ENCODE peak calls at places on chromosomes 1 and 21, in ten cellular contexts. G, R, L, A, S, I, Q, B, K and V are unnamed samples.

GRCh38 chr1:15155760-15156743 is 2.5 kb downstream of the TMEM51 start:
- DNase-seq in R (peak), S (no peak), A (no peak), B (no peak), K (no peak), I (no peak), L (no peak), G (no peak), Q (no peak), V (no peak)

GRCh38 chr1:212951058-212951923 is 950 bp downstream of the VASH2 start:
- DNase-seq in B (no peak), S (no peak), Q (no peak), K (no peak), I (no peak), R (no peak), L (no peak), G (no peak), A (no peak), V (no peak)

GRCh38 chr1:238606896-238607295 is 716.2 kb upstream of the ZP4 start:
- DNase-seq in B (no peak), I (peak), S (no peak), Q (peak), A (no peak), K (no peak), G (no peak), R (no peak), L (no peak), V (no peak)

GRCh38 chr21:45522986-45523385 is 19.3 kb downstream of the SLC19A1 start:
- DNase-seq in S (no peak), A (no peak), L (no peak), K (no peak), R (peak), Q (no peak), B (no peak), I (no peak), G (no peak), V (peak)

GRCh38 chr1:19066248-19066873 is 109.9 kb upstream of the IFFO2 start:
- DNase-seq in A (no peak), L (no peak), I (peak), Q (no peak), S (no peak), G (no peak), K (no peak), B (no peak), R (no peak), V (no peak)

GRCh38 chr1:94769551-94769950 is 50.6 kb upstream of the SLC44A3 start:
- DNase-seq in B (no peak), S (no peak), Q (no peak), R (no peak), A (no peak), I (no peak), K (no peak), L (no peak), G (no peak), V (no peak)

GRCh38 chr1:71350805-71351204 is 270.0 kb upstream of the ZRANB2 start:
- DNase-seq in K (no peak), I (no peak), S (no peak), A (no peak), R (no peak), Q (no peak), G (no peak), B (no peak), L (no peak), V (no peak)

GRCh38 chr1:186888367-186888766 is 59.6 kb downstream of the PLA2G4A start:
- DNase-seq in L (no peak), I (no peak), A (no peak), B (no peak), G (no peak), Q (no peak), R (no peak), S (no peak), K (no peak), V (no peak)

GRCh38 chr1:94160811-94161210 is 39.9 kb upstream of the ABCA4 start:
- DNase-seq in B (no peak), S (no peak), G (peak), Q (peak), K (no peak), A (no peak), R (no peak), L (no peak), I (peak), V (no peak)

GRCh38 chr1:183757061-183757460 is 47.9 kb upstream of the RGL1 start:
- DNase-seq in S (no peak), R (no peak), Q (peak), L (no peak), A (no peak), G (no peak), B (no peak), K (no peak), I (peak), V (no peak)

GRCh38 chr1:117365350-117366280 is 1.6 kb upstream of the MAN1A2 start:
- DNase-seq in K (no peak), R (no peak), G (peak), I (no peak), B (no peak), L (no peak), Q (no peak), S (no peak), A (no peak), V (no peak)

GRCh38 chr1:11318982-11319381 is 46.0 kb downstream of the UBIAD1 start:
- DNase-seq in I (no peak), R (no peak), L (no peak), G (no peak), S (no peak), Q (no peak), A (no peak), B (no peak), K (no peak), V (no peak)

GRCh38 chr1:7549277-7549676 is 221.8 kb upstream of the VAMP3 start:
- DNase-seq in K (no peak), R (peak), Q (peak), B (no peak), A (no peak), G (no peak), I (peak), S (no peak), L (no peak), V (peak)

GRCh38 chr1:6587261-6588005 is 7.6 kb downstream of the ZBTB48 start:
- DNase-seq in R (no peak), G (peak), B (peak), K (no peak), Q (no peak), L (no peak), I (peak), S (no peak), A (no peak), V (no peak)

GRCh38 chr1:215569987-215570824 is 3.1 kb downstream of the KCTD3 start:
- DNase-seq in Q (no peak), G (no peak), S (no peak), A (no peak), R (no peak), I (peak), K (no peak), B (no peak), L (no peak), V (no peak)